ENCODE peak calls at places on chromosome 1, in five cellular contexts. X is fibroblast of the aortic adventitia, C is fibroblast of mammary gland, W is left ventricle myocardium inferior, U is MCF 10A. A is an unnamed sample.

GRCh38 chr1:165539908-165540307 is 3.9 kb upstream of the LRRC52 start:
- DNase-seq in X (no peak), C (no peak), U (no peak), W (no peak), A (no peak)

GRCh38 chr1:23169727-23170335 is 1.2 kb upstream of the LUZP1 start:
- DNase-seq in X (peak; percentile 85), W (peak; percentile 64), U (peak; percentile 91), C (peak; percentile 98), A (peak; percentile 49)

GRCh38 chr1:82464362-82464931 is 663.7 kb downstream of the ADGRL2 start:
- DNase-seq in X (peak; percentile 53), W (peak; percentile 18), U (no peak), C (peak; percentile 42), A (no peak)

GRCh38 chr1:67332653-67333529 is 25.2 kb downstream of the IL12RB2 start:
- DNase-seq in C (no peak), W (no peak), X (no peak), U (no peak), A (peak; percentile 64)

GRCh38 chr1:181094402-181094801 is 5.9 kb downstream of the IER5 start:
- DNase-seq in X (no peak), C (no peak), W (no peak), U (no peak), A (no peak)

GRCh38 chr1:233796146-233796798 is 108.2 kb upstream of the SLC35F3 start:
- DNase-seq in X (no peak), U (no peak), C (no peak), W (no peak), A (no peak)

GRCh38 chr1:43552813-43553212 is 22.1 kb downstream of the PTPRF start:
- DNase-seq in W (peak; percentile 54), C (peak; percentile 22), U (peak; percentile 23), X (peak; percentile 69), A (no peak)

GRCh38 chr1:203000217-203000944 is 6.8 kb upstream of the TMEM183A start:
- DNase-seq in W (no peak), C (no peak), U (no peak), X (no peak), A (no peak)

GRCh38 chr1:220692436-220693228 is 2.5 kb downstream of the C1orf115 start:
- DNase-seq in U (no peak), C (peak; percentile 12), W (no peak), X (no peak), A (no peak)

GRCh38 chr1:9659328-9659727 is 7.8 kb downstream of the PIK3CD start:
- DNase-seq in U (peak; percentile 80), W (no peak), C (peak; percentile 75), X (peak; percentile 77), A (no peak)

GRCh38 chr1:93708734-93709481 is 27.3 kb upstream of the BCAR3 start:
- DNase-seq in W (no peak), U (no peak), X (peak; percentile 56), C (peak; percentile 34), A (no peak)

GRCh38 chr1:9313576-9313975 is 20.9 kb downstream of the SPSB1 start:
- DNase-seq in U (no peak), X (no peak), C (no peak), W (peak; percentile 14), A (no peak)

GRCh38 chr1:235929216-235929615 is 62.5 kb upstream of the LYST start:
- DNase-seq in U (peak; percentile 63), W (no peak), C (peak; percentile 40), X (no peak), A (no peak)

GRCh38 chr1:68162761-68163160 is 69.6 kb downstream of the WLS start:
- DNase-seq in U (no peak), W (no peak), C (no peak), X (no peak), A (no peak)

GRCh38 chr1:68496680-68497357 is at the start of gene DEPDC1:
- DNase-seq in C (peak; percentile 93), W (peak; percentile 96), X (peak; percentile 91), U (peak; percentile 96), A (peak; percentile 91)

GRCh38 chr1:111552587-111552986 is 49.2 kb upstream of the ADORA3 start:
- DNase-seq in W (no peak), X (no peak), U (no peak), C (no peak), A (no peak)

GRCh38 chr1:111553199-111553598 is 49.8 kb upstream of the ADORA3 start:
- DNase-seq in X (peak; percentile 57), U (peak; percentile 22), C (peak; percentile 83), W (no peak), A (no peak)

GRCh38 chr1:111551623-111552470 is 48.4 kb upstream of the ADORA3 start:
- DNase-seq in U (no peak), W (no peak), X (no peak), C (no peak), A (no peak)

GRCh38 chr1:111559736-111560279 is 56.4 kb upstream of the ADORA3 start:
- DNase-seq in U (no peak), X (peak; percentile 51), C (peak; percentile 75), W (no peak), A (no peak)

DNA sequence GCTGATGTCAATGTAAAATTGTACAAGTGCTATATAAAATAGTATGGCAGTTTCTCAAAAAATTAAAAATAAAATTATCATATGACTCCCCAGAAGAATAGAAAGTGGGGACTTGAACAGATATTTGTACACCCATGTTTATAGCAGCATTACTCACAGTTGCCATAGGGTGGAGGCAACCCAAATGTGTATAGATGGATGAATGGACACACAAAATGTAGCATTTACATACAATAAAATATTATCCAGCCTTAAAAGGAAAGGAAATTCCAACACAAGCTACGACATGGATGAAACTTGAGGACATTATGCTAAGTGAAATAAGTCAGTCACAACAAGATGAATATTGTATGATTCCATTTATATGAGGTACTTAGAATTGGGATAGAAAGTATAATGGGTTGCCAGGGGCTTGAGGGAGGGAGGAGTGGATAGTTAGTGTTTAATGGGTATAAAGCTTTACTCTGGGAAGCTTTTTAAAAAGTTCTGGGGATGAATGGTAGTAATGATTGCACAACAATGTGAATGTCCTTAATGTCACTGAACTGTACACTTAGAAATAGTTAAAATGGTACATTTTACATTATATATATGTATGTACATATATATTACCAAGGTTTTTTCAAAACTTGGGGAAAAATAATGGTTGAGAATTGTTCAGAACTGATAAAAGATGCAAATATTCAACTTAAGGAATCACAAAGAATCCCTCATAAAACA is 53.0 kb upstream of the ADORA3 start:
- DNase-seq in X (no peak), U (no peak), C (no peak), W (no peak), A (no peak)
- TF ChIP-seq CTCF in X (no peak), U (no peak), C (no peak), W (no peak), A (no peak)

GRCh38 chr1:21333824-21334213 is 43.6 kb upstream of the ECE1 start:
- DNase-seq in X (no peak), C (no peak), W (no peak), U (no peak), A (no peak)

GRCh38 chr1:21334214-21335087 is 44.2 kb upstream of the ECE1 start:
- DNase-seq in U (peak; percentile 88), W (peak; percentile 72), X (peak; percentile 60), C (peak; percentile 91), A (peak; percentile 75)

GRCh38 chr1:21337010-21337437 is 46.8 kb upstream of the ECE1 start:
- DNase-seq in X (no peak), W (no peak), U (no peak), C (no peak), A (no peak)

GRCh38 chr1:21335750-21336168 is 45.5 kb upstream of the ECE1 start:
- DNase-seq in X (no peak), U (peak; percentile 86), W (no peak), C (no peak), A (no peak)

GRCh38 chr1:21335088-21335678 is 44.9 kb upstream of the ECE1 start:
- DNase-seq in C (no peak), X (no peak), U (no peak), W (no peak), A (no peak)
- TF ChIP-seq CTCF in C (no peak), X (no peak), U (no peak), W (no peak), A (no peak)

DNA sequence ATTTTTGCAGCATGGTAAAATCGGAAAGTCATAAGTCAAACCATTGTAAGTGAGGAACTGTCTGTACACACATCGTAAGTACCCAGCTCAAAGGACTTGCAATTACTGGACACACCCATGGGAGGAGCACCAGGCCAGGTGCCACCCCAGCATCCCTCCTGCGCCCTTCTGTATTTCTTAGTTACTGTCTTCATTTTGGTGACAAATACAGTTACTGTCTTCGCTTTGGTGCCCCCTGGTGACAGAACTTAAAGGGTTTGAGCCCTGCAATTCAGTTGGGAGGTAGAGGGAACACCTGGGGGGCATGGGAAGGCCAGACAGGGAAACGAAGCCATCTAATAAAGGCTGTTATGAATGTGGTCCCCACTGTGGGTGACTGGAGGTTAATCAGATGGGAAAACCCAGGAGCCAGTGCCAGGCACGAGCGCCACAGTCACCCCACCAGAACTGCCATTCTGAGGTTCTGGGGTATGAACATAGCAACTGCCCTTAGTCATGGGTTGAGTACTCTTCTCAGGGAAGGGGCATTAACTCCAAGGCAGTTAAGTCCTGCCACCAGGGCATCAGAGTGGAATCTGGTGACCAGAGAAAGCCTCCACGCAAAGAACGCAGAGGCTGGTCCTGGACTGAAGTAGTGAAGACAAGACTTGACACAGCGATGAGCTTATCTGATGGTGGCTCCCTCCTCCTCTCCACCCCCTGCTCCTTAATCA is 612.9 kb downstream of the PTPRU start:
- DNase-seq in U (peak; percentile 62), W (no peak), C (peak; percentile 23), X (peak; percentile 38), A (peak; percentile 41)
- TF ChIP-seq CTCF in U (peak; percentile 51), W (peak; percentile 57), C (peak; percentile 43), X (peak; percentile 51), A (peak; percentile 34)

DNA sequence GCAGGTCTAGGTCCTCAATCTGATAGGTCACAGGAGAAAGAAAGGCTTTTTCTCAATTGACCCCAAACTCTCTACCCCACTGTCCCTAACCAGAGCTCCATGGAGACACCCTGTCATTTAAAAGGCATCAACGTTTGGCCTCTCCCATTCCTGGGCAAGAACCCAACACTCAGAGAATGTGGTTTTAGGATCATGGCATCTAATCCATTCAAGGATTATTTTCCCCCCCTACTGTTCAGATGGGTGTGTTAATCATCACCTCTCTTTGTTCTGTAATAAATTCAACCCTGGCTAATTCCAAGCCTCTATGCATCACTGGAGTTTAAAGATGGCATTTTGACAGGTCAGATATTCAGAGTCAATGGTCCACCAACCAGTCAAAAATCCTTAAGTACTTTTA is 42.7 kb downstream of the TBX15 start:
- DNase-seq in C (peak; percentile 78), U (peak; percentile 46), X (peak; percentile 48), W (no peak), A (no peak)
- TF ChIP-seq CTCF in C (no peak), U (no peak), X (no peak), W (no peak), A (no peak)

GRCh38 chr1:216193839-216194443 is 229.3 kb downstream of the USH2A start:
- DNase-seq in W (no peak), U (peak; percentile 40), X (no peak), C (no peak), A (no peak)
- TF ChIP-seq CTCF in W (no peak), U (peak; percentile 45), X (peak; percentile 7), C (no peak), A (no peak)

DNA sequence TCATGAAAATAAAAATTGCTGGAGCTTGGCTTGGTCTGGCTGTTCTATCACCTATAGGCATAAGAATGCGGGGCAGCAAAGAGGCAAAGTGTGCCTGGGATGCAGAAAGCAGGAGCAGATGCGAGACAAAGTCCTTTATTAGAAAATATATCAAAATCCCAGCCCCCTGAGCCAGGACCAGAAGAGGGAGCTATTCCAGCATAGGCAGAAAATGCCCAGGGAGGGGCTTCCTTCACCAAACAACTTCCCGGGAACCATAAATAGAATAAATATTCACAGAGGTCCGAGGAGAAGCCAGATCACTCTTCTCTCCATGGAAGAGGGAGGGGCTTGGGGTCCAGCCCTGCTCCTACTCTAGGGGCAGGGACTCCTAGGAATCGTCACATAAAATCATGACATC is 5.0 kb downstream of the PPOX start:
- DNase-seq in U (no peak), W (no peak), X (no peak), C (peak; percentile 38), A (no peak)
- TF ChIP-seq CTCF in U (no peak), W (peak; percentile 11), X (peak; percentile 26), C (peak; percentile 41), A (no peak)

A was measured in GM20000.